ENCODE peak calls at places on chromosomes 7 and 10, in four cellular contexts. One of them, this sample, is unnamed.

GRCh38 chr10:114684085-114684821 is 26.2 kb upstream of the ABLIM1 start:
- DNase-seq in glutamatergic neuron: no peak
- DNase-seq in amniotic epithelial cell: no peak
- DNase-seq in RCC 7860: peak; percentile 48
- DNase-seq in this sample: no peak

GRCh38 chr10:84428711-84429110 is 100.3 kb downstream of the CCSER2 start:
- DNase-seq in glutamatergic neuron: no peak
- DNase-seq in amniotic epithelial cell: peak; percentile 79
- DNase-seq in RCC 7860: no peak
- DNase-seq in this sample: no peak

GRCh38 chr10:96511044-96511945 is 2.4 kb downstream of the TLL2 start:
- DNase-seq in glutamatergic neuron: peak; percentile 59
- DNase-seq in amniotic epithelial cell: peak; percentile 24
- DNase-seq in RCC 7860: no peak
- DNase-seq in this sample: no peak

GRCh38 chr7:138105216-138105615 is 29.0 kb downstream of the AKR1D1 start:
- DNase-seq in glutamatergic neuron: no peak
- DNase-seq in amniotic epithelial cell: peak; percentile 20
- DNase-seq in RCC 7860: no peak
- DNase-seq in this sample: no peak

GRCh38 chr10:117167346-117168134 is 29.5 kb upstream of the VAX1 start:
- DNase-seq in glutamatergic neuron: no peak
- DNase-seq in amniotic epithelial cell: no peak
- DNase-seq in RCC 7860: no peak
- DNase-seq in this sample: no peak

GRCh38 chr10:129963831-129964501 is at the start of gene EBF3:
- DNase-seq in glutamatergic neuron: peak; percentile 98
- DNase-seq in amniotic epithelial cell: peak; percentile 2
- DNase-seq in RCC 7860: no peak
- DNase-seq in this sample: peak; percentile 47

GRCh38 chr7:158270106-158270775 is 317.4 kb downstream of the PTPRN2 start:
- DNase-seq in glutamatergic neuron: peak; percentile 16
- DNase-seq in amniotic epithelial cell: no peak
- DNase-seq in RCC 7860: no peak
- DNase-seq in this sample: no peak

GRCh38 chr7:157615101-157615817 is 278.5 kb downstream of the DNAJB6 start:
- DNase-seq in glutamatergic neuron: no peak
- DNase-seq in amniotic epithelial cell: no peak
- DNase-seq in RCC 7860: no peak
- DNase-seq in this sample: no peak

GRCh38 chr10:82811621-82812020 is 936.6 kb downstream of the NRG3 start:
- DNase-seq in glutamatergic neuron: peak; percentile 64
- DNase-seq in amniotic epithelial cell: peak; percentile 30
- DNase-seq in RCC 7860: no peak
- DNase-seq in this sample: no peak

GRCh38 chr7:151863386-151864079 is 13.4 kb downstream of the PRKAG2 start:
- DNase-seq in glutamatergic neuron: no peak
- DNase-seq in amniotic epithelial cell: no peak
- DNase-seq in RCC 7860: no peak
- DNase-seq in this sample: no peak

GRCh38 chr7:77199008-77199966 is at the start of gene FGL2:
- DNase-seq in glutamatergic neuron: peak; percentile 41
- DNase-seq in amniotic epithelial cell: peak; percentile 10
- DNase-seq in RCC 7860: no peak
- DNase-seq in this sample: peak; percentile 8

This sample was measured in T-helper 1 cell.